ENCODE peak calls at places on chromosome 7, in nine cellular contexts. Z is A549, V is psoas muscle, F is type B pancreatic cell, K is mammary epithelial cell, A is neural progenitor cell, W is tibial artery, S is OCI-LY7, D is GM10248. P is an unnamed sample.

GRCh38 chr7:18859331-18859730 is 258.1 kb downstream of the TWIST1 start:
- DNase-seq in S (no peak), Z (no peak), K (peak; percentile 49), D (no peak), F (no peak), W (no peak), A (no peak), V (no peak), P (no peak)

GRCh38 chr7:106717997-106718871 is 57.3 kb upstream of the CCDC71L start:
- DNase-seq in A (no peak), K (peak; percentile 95), F (no peak), D (peak; percentile 43), V (no peak), Z (peak; percentile 51), W (no peak), S (peak; percentile 43), P (peak; percentile 47)

GRCh38 chr7:100584677-100585510 is 1.0 kb downstream of the LRCH4 start:
- DNase-seq in V (no peak), Z (peak; percentile 35), S (peak; percentile 35), A (peak; percentile 91), F (no peak), W (no peak), D (no peak), K (peak; percentile 51), P (no peak)

GRCh38 chr7:114414151-114415053 is at the start of gene FOXP2:
- DNase-seq in F (no peak), Z (peak; percentile 21), K (no peak), V (no peak), D (no peak), W (no peak), S (no peak), A (peak; percentile 14), P (no peak)

GRCh38 chr7:90723866-90724265 is 127.7 kb downstream of the CDK14 start:
- DNase-seq in A (no peak), W (no peak), F (no peak), K (peak; percentile 52), S (peak; percentile 51), D (no peak), Z (no peak), V (no peak), P (no peak)

GRCh38 chr7:7271094-7271874 is 88.9 kb downstream of the C1GALT1 start:
- DNase-seq in S (peak; percentile 27), W (no peak), K (no peak), D (no peak), F (no peak), Z (no peak), A (peak; percentile 3), V (no peak), P (no peak)

GRCh38 chr7:50866343-50867047 is 83.8 kb upstream of the GRB10 start:
- DNase-seq in F (no peak), W (no peak), S (no peak), K (no peak), Z (no peak), A (no peak), V (no peak), D (no peak), P (no peak)

GRCh38 chr7:28549998-28550397 is 137.7 kb downstream of the CREB5 start:
- DNase-seq in D (no peak), K (no peak), A (no peak), F (no peak), V (no peak), Z (no peak), W (no peak), S (no peak), P (no peak)

GRCh38 chr7:37128644-37129043 is 320.0 kb downstream of the ELMO1 start:
- DNase-seq in V (no peak), W (no peak), A (no peak), Z (no peak), D (no peak), S (no peak), F (no peak), K (no peak), P (no peak)

GRCh38 chr7:13155188-13155587 is 467.8 kb downstream of the ARL4A start:
- DNase-seq in Z (no peak), V (no peak), W (no peak), S (no peak), F (no peak), A (no peak), K (no peak), D (no peak), P (no peak)

GRCh38 chr7:101754432-101755159 is 62.8 kb upstream of the CUX1 start:
- DNase-seq in K (peak; percentile 45), V (no peak), Z (peak; percentile 44), S (no peak), A (no peak), F (no peak), W (no peak), D (no peak), P (peak; percentile 39)

GRCh38 chr7:18806177-18806576 is 310.6 kb downstream of the HDAC9 start:
- DNase-seq in D (no peak), S (no peak), K (no peak), W (no peak), A (peak; percentile 59), V (no peak), Z (no peak), F (no peak), P (no peak)

GRCh38 chr7:117908031-117908795 is 35.0 kb upstream of the CTTNBP2 start:
- DNase-seq in W (no peak), S (no peak), D (no peak), Z (no peak), A (no peak), K (no peak), F (no peak), V (no peak), P (no peak)

GRCh38 chr7:88217675-88218427 is 2.0 kb downstream of the SRI start:
- DNase-seq in Z (no peak), D (peak; percentile 76), F (no peak), W (no peak), S (peak; percentile 40), K (no peak), A (no peak), V (no peak), P (peak; percentile 81)

GRCh38 chr7:19339512-19339911 is 194.3 kb upstream of the FERD3L start:
- DNase-seq in W (no peak), Z (no peak), S (no peak), K (no peak), F (no peak), A (no peak), D (no peak), V (no peak), P (no peak)

GRCh38 chr7:151518105-151518780 is 1.5 kb downstream of the RHEB start:
- DNase-seq in F (no peak), Z (peak; percentile 54), K (peak; percentile 72), W (peak; percentile 77), A (peak; percentile 37), D (no peak), V (peak; percentile 85), S (peak; percentile 59), P (peak; percentile 29)

GRCh38 chr7:1842321-1843221 is 172.5 kb downstream of the ELFN1 start:
- DNase-seq in A (peak; percentile 56), S (no peak), Z (no peak), W (peak; percentile 57), D (no peak), F (no peak), V (peak; percentile 72), K (no peak), P (no peak)
- TF ChIP-seq CTCF in A (peak; percentile 21), S (no peak), Z (no peak), W (no peak), D (no peak), F (peak; percentile 40), V (peak; percentile 16), K (no peak), P (no peak)

GRCh38 chr7:158327571-158328180 is 259.9 kb downstream of the PTPRN2 start:
- DNase-seq in D (no peak), S (no peak), A (peak; percentile 40), Z (no peak), F (no peak), V (no peak), W (no peak), K (no peak), P (no peak)

GRCh38 chr7:158324397-158325360 is 262.9 kb downstream of the PTPRN2 start:
- DNase-seq in D (no peak), V (no peak), S (no peak), Z (no peak), K (no peak), W (no peak), A (no peak), F (no peak), P (no peak)

GRCh38 chr7:158327012-158327411 is 260.6 kb downstream of the PTPRN2 start:
- DNase-seq in Z (no peak), W (no peak), K (no peak), V (no peak), D (no peak), F (no peak), S (no peak), A (no peak), P (no peak)

GRCh38 chr7:158323741-158324396 is 263.8 kb downstream of the PTPRN2 start:
- DNase-seq in K (no peak), A (no peak), V (no peak), F (no peak), S (no peak), D (no peak), W (no peak), Z (no peak), P (no peak)

GRCh38 chr7:158325530-158326381 is 261.9 kb downstream of the PTPRN2 start:
- DNase-seq in W (no peak), V (no peak), K (no peak), S (no peak), F (peak; percentile 78), D (no peak), Z (no peak), A (peak; percentile 99), P (no peak)
- TF ChIP-seq CTCF in W (no peak), V (peak; percentile 6), K (no peak), S (no peak), F (peak; percentile 83), D (no peak), Z (no peak), A (peak; percentile 84), P (no peak)

DNA sequence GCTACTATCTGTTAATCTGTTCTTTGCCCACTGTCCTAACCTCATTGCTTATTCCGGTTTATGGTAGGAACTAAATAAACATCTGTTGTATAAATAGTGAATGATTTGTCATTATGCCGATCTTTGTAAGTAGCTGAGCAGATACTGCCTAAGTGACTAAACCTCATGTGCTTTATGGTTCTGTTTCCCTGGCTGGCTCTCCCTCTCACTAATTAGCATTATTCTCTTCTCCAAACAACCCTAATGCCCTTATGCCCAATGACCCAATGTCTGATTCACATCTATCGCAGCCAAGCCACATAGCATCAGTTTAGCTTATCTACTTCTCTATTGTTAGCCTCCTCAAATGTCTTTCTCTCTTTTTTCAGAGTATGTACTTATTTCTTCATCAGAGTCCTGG is 462.3 kb upstream of the POT1 start:
- DNase-seq in Z (no peak), V (no peak), D (no peak), S (no peak), F (no peak), W (no peak), K (no peak), A (no peak), P (no peak)
- TF ChIP-seq CTCF in Z (no peak), V (no peak), D (no peak), S (no peak), F (no peak), W (no peak), K (no peak), A (no peak), P (no peak)

GRCh38 chr7:35725280-35725680 is 30.3 kb upstream of the HERPUD2 start:
- DNase-seq in Z (no peak), D (peak; percentile 69), S (peak; percentile 91), K (no peak), F (no peak), V (no peak), W (no peak), A (no peak), P (peak; percentile 59)
- TF ChIP-seq CTCF in Z (no peak), D (peak; percentile 62), S (peak; percentile 76), K (no peak), F (no peak), V (no peak), W (no peak), A (no peak), P (peak; percentile 34)